ENCODE peak calls at places on chromosomes 7 and 10, in four cellular contexts. A, G, T and O are unnamed samples.

GRCh38 chr10:33199731-33200130 is 134.7 kb downstream of the NRP1 start:
- DNase-seq in A (no peak), G (no peak), T (no peak), O (peak; percentile 23)

GRCh38 chr10:73889014-73889413 is 14.7 kb upstream of the CAMK2G start:
- DNase-seq in A (no peak), G (peak; percentile 70), T (peak; percentile 63), O (peak; percentile 48)

GRCh38 chr10:99337261-99337905 is 8.2 kb downstream of the CNNM1 start:
- DNase-seq in A (no peak), G (no peak), T (no peak), O (no peak)

GRCh38 chr7:133770863-133771492 is 356.2 kb upstream of the LRGUK start:
- DNase-seq in A (no peak), G (no peak), T (no peak), O (no peak)

GRCh38 chr7:70017371-70017770 is 419.1 kb downstream of the AUTS2 start:
- DNase-seq in A (no peak), G (no peak), T (no peak), O (peak; percentile 11)

GRCh38 chr10:92757066-92757716 is 67.4 kb downstream of the HHEX start:
- DNase-seq in A (peak; percentile 34), G (peak; percentile 92), T (peak; percentile 29), O (peak; percentile 13)

GRCh38 chr7:35003679-35004278 is 33.5 kb downstream of the DPY19L1 start:
- DNase-seq in A (no peak), G (peak; percentile 47), T (peak; percentile 99), O (peak; percentile 98)

GRCh38 chr7:146875222-146875785 is 758.7 kb downstream of the CNTNAP2 start:
- DNase-seq in A (no peak), G (no peak), T (no peak), O (no peak)

GRCh38 chr7:98287486-98287959 is 6.0 kb downstream of the BRI3 start:
- DNase-seq in A (no peak), G (peak; percentile 53), T (no peak), O (peak; percentile 95)

GRCh38 chr10:15609291-15609690 is 110.4 kb downstream of the ITGA8 start:
- DNase-seq in A (no peak), G (no peak), T (no peak), O (no peak)

GRCh38 chr10:79184649-79185048 is 115.9 kb downstream of the ZMIZ1 start:
- DNase-seq in A (no peak), G (peak; percentile 37), T (no peak), O (no peak)

GRCh38 chr10:91689731-91690168 is 56.9 kb upstream of the PPP1R3C start:
- DNase-seq in A (no peak), G (no peak), T (no peak), O (no peak)

GRCh38 chr10:96416643-96417042 is 57.8 kb upstream of the OPALIN start:
- DNase-seq in A (no peak), G (no peak), T (no peak), O (no peak)

GRCh38 chr7:149021725-149022062 is 6.6 kb downstream of the PDIA4 start:
- DNase-seq in A (no peak), G (no peak), T (no peak), O (no peak)

GRCh38 chr7:149855368-149856305 is 17.5 kb downstream of the ZNF862 start:
- DNase-seq in A (no peak), G (no peak), T (peak; percentile 78), O (no peak)

DNA sequence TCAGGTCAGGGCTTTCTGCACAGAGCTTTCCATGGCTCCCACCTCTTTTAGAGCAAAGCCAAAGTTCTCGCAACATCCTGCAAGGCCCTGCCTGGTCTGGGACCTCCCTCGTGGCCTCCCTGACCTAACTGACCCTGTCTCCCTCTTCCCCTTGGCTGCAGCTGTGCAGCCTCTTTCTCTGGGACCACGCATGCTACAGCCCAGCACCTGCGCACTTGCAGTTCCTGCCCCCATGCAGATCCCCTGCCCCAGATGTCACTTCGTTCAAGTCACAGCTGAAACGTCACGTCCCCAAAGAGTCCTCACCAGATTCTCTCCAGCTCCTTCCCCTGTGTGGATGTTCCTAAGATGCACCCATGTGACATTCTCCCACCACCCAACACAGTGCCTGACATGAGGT is 61.2 kb upstream of the ZNF716 start:
- DNase-seq in A (no peak), G (no peak), T (no peak), O (no peak)
- H3K9me3 ChIP-seq in A (no peaks in the 10 kb centered on the region), G (peaks cover 15% of the 10 kb centered on the region), T (peaks cover 11% of the 10 kb centered on the region), O (peaks cover 4% of the 10 kb centered on the region)

GRCh38 chr10:110962443-110962842 is 43.0 kb downstream of the SHOC2 start:
- DNase-seq in A (no peak), G (no peak), T (no peak), O (no peak)
- H3K4me1 ChIP-seq in A (peaks cover 2% of the 10 kb centered on the region), G (peaks cover 18% of the 10 kb centered on the region), T (no peaks in the 10 kb centered on the region), O (no peaks in the 10 kb centered on the region)

GRCh38 chr7:155635817-155636216 is 8.6 kb upstream of the RBM33 start:
- DNase-seq in A (no peak), G (no peak), T (no peak), O (no peak)
- H3K9me3 ChIP-seq in A (no peaks in the 10 kb centered on the region), G (peaks cover 8% of the 10 kb centered on the region), T (no peaks in the 10 kb centered on the region), O (peaks cover 2% of the 10 kb centered on the region)

DNA sequence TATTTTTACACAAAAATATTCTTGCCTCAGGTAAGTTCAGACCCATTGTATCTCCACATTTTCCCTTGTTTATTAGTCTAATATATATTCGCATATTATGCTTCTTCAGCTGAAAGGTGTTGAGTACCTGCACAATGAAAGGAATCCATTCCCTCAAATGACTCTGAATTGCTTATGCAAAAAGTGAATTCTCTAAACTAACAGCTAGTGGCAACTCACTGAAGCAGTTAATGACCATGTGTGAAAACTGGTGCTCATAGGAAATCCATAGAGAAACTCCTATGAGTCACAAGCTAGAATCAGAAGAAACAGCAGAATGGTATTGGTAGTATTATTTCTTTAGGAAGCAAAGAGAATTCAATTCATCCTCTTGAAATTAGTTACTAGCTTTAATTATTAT is 33.5 kb upstream of the RNF148 start:
- DNase-seq in A (no peak), G (no peak), T (no peak), O (no peak)
- H3K4me1 ChIP-seq in A (no peaks in the 10 kb centered on the region), G (no peaks in the 10 kb centered on the region), T (no peaks in the 10 kb centered on the region), O (no peaks in the 10 kb centered on the region)

DNA sequence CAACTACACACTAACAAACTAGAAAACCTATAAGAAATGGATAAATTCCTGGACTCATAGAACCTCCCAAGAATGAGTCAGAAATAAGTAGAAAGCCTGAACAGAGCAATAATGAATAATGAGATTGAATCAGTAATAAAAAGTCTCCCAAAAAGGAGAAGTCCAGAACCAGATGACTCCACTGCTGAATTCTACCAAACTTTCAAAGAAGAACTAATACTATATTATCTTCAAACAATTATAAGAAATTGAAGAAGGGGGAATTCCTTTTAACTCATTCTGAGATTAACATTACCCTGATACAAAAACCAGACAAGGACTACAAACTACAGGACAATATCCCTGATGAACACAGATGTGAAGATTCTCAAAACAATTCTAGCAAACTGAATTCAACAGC is 47.8 kb upstream of the CDK6 start:
- DNase-seq in A (no peak), G (no peak), T (no peak), O (no peak)
- H3K9me3 ChIP-seq in A (no peaks in the 10 kb centered on the region), G (no peaks in the 10 kb centered on the region), T (no peaks in the 10 kb centered on the region), O (no peaks in the 10 kb centered on the region)

GRCh38 chr10:8054243-8054497 is 318 bp upstream of the GATA3 start:
- DNase-seq in A (no peak), G (no peak), T (no peak), O (no peak)
- H3K4me1 ChIP-seq in A (peaks cover 13% of the 10 kb centered on the region), G (no peaks in the 10 kb centered on the region), T (peaks cover 3% of the 10 kb centered on the region), O (peaks cover 14% of the 10 kb centered on the region)

DNA sequence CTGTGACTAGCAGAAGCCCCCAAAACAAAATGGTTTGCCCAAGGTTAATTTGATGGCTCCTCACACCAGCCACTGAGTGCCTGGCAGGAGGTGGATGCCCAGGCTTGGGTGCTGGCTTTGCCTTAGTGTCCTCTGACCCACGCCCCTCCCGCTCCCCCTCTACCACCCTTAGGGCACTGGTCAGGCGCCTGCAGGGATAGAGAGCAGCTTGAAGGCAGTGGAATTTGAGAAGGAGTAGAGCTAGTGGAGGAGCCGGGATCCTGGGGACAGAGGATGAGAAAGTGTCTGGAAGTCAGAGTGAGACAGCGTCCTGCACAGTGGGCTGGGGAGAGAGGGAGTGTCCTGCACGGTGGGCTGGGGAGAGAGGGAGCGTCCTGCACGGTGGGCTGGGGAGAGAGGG is 139.4 kb downstream of the DNAJB6 start:
- DNase-seq in A (no peak), G (no peak), T (no peak), O (no peak)
- H3K9me3 ChIP-seq in A (no peaks in the 10 kb centered on the region), G (no peaks in the 10 kb centered on the region), T (peaks cover 16% of the 10 kb centered on the region), O (no peaks in the 10 kb centered on the region)

GRCh38 chr10:101617824-101618568 is 29.9 kb downstream of the DPCD start:
- DNase-seq in A (no peak), G (no peak), T (no peak), O (no peak)
- H3K4me1 ChIP-seq in A (no peaks in the 10 kb centered on the region), G (peaks cover 31% of the 10 kb centered on the region), T (no peaks in the 10 kb centered on the region), O (no peaks in the 10 kb centered on the region)

GRCh38 chr7:158282461-158283001 is 305.1 kb downstream of the PTPRN2 start:
- DNase-seq in A (no peak), G (no peak), T (no peak), O (no peak)
- H3K9me3 ChIP-seq in A (no peaks in the 10 kb centered on the region), G (peaks cover 13% of the 10 kb centered on the region), T (no peaks in the 10 kb centered on the region), O (no peaks in the 10 kb centered on the region)

GRCh38 chr10:114260366-114260765 is 21.3 kb downstream of the VWA2 start:
- DNase-seq in A (no peak), G (no peak), T (no peak), O (no peak)

GRCh38 chr10:114256822-114257221 is 17.8 kb downstream of the VWA2 start:
- DNase-seq in A (no peak), G (no peak), T (no peak), O (no peak)

GRCh38 chr10:114259825-114260224 is 20.8 kb downstream of the VWA2 start:
- DNase-seq in A (no peak), G (no peak), T (no peak), O (no peak)

GRCh38 chr10:114257488-114257887 is 18.4 kb downstream of the VWA2 start:
- DNase-seq in A (no peak), G (no peak), T (no peak), O (no peak)

GRCh38 chr10:114258274-114258840 is 19.3 kb downstream of the VWA2 start:
- DNase-seq in A (no peak), G (no peak), T (no peak), O (no peak)
- H3K4me1 ChIP-seq in A (peaks cover 4% of the 10 kb centered on the region), G (no peaks in the 10 kb centered on the region), T (no peaks in the 10 kb centered on the region), O (no peaks in the 10 kb centered on the region)